ENCODE peak calls at places on chromosome 11, in four cellular contexts. G is IMR-90, X is Peyer's patch, H is heart left ventricle. S is an unnamed sample.

GRCh38 chr11:76230392-76230791 is 24.1 kb upstream of the WNT11 start:
- DNase-seq in G (no peak), X (no peak), H (no peak), S (no peak)

GRCh38 chr11:2305862-2306823 is 4.3 kb downstream of the TSPAN32 start:
- DNase-seq in G (peak; percentile 85), X (peak; percentile 58), H (peak; percentile 84), S (no peak)

GRCh38 chr11:2774173-2775082 is 74.6 kb upstream of the KCNQ1OT1 start:
- DNase-seq in G (no peak), X (peak; percentile 3), H (peak; percentile 9), S (no peak)

GRCh38 chr11:2206291-2206690 is 34.7 kb upstream of the TH start:
- DNase-seq in G (no peak), X (no peak), H (no peak), S (no peak)

GRCh38 chr11:4118107-4118506 is 23.5 kb downstream of the RRM1 start:
- DNase-seq in G (peak; percentile 63), X (no peak), H (no peak), S (no peak)

GRCh38 chr11:73176145-73176891 is 34.2 kb upstream of the FCHSD2 start:
- DNase-seq in G (no peak), X (no peak), H (no peak), S (no peak)

GRCh38 chr11:37505406-37505805 is 907.4 kb upstream of the RAG2 start:
- DNase-seq in G (no peak), X (no peak), H (no peak), S (no peak)

GRCh38 chr11:20310137-20310536 is 53.4 kb upstream of the HTATIP2 start:
- DNase-seq in G (no peak), X (no peak), H (no peak), S (no peak)

GRCh38 chr11:36469881-36470802 is 39.9 kb downstream of the TRAF6 start:
- DNase-seq in G (peak; percentile 74), X (no peak), H (no peak), S (no peak)

GRCh38 chr11:89491141-89491690 is at the start of gene NOX4:
- DNase-seq in G (peak; percentile 48), X (no peak), H (peak; percentile 56), S (no peak)

GRCh38 chr11:23509023-23509422 is 648.7 kb upstream of the CCDC179 start:
- DNase-seq in G (peak; percentile 88), X (no peak), H (no peak), S (no peak)

GRCh38 chr11:110850846-110851245 is 138.6 kb upstream of the ARHGAP20 start:
- DNase-seq in G (no peak), X (no peak), H (no peak), S (no peak)

GRCh38 chr11:96260067-96260511 is 82.9 kb downstream of the MAML2 start:
- DNase-seq in G (no peak), X (no peak), H (no peak), S (no peak)

DNA sequence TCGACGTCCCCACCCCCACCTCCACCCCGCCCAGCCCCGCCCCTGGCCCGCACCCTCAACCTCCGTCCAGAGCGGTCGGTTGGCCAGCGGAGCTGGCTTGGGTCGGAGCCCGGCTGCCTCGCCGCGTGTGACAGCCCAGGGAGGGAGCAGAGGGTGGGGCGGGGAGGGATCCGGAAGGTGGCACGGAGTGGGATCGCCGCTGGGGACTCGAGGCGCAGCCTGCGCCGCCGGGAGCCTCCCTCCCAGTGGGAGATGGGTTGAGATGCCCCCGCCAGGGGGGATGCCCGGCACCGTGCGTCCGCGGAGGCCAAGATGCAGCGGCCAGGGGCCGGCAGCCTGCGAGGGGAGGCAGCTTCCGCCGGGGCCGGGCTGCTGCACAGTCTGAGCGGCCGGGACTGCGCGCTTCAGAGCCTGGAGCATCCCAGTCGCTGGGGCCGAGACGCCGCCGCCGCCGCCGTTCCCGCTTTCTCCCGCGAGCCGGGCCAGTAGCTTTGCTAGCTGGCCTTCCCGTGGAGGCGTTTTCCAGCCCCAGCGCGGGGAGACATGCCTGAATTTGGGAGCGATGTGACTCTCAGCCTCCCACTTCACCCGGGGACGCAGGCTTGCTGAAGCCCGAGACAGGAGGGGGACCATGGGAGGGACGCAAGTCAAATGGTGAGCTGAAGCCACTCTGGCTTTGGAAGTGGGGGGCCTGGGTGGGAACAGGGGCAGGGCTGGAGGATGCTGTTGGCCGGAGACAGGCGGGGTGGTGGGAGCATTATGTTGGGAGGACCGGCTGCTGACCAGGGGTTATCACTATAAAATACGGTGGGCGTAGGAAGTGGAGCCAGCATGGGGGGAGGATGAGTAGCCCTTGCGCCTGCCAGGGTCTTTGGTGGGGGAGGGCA is 40.2 kb downstream of the DIXDC1 start:
- DNase-seq in G (no peak), X (no peak), H (peak; percentile 81), S (no peak)
- TF ChIP-seq POLR2A in G (no peak), X (no peak), H (no peak), S (no peak)

DNA sequence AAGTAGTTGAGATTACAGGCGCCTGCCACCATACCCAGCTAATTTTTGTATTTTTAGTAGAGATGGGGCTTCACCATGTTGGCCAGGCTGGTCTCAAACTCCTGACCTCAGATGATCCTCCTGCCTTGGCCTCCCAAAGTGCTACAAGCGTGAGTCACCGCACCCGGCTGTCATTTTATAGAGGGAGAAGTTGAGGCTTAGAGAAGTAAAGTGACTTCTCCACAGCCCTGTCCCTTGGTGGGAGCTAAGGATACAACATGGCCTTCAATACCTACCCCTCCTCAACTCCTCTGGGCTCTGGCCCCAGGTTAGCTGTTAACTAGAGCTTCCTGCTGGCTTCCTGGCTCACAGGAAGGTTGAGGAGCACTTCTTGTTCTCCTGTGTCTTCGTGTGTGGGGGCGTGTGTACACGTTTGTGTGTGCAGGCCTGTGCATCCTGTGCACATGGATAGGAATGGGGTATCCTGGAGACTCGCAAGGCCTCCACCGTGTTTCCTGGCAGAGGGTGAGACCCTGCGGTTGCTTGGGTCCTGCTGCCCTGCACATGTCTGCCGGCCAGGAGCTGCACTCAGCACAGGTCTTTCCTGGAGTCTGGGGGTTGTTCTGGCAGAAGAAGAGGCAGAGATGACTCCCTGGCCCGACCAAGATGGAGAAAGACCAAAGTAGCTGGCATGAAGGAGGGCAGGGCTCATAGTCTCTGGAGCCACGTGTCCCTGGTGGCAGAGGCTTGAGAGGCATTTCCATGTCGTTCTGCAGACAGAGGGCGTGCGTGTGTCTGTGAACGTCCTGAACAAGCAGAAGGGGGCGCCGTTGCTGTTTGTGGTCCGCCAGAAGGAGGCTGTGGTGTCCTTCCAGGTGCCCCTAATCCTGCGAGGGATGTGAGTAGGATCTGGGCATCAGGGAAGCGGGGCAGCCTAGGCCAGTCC is 2.4 kb downstream of the SIDT2 start:
- DNase-seq in G (peak; percentile 70), X (peak; percentile 83), H (peak; percentile 77), S (peak; percentile 28)
- H3K27ac ChIP-seq in G (peak overlapping the region; percentile 28), X (peak overlapping the region; percentile 38), H (peak overlapping the region; percentile 98), S (peak overlapping the region; percentile 12)

GRCh38 chr11:114138411-114138810 is 78.9 kb downstream of the ZBTB16 start:
- DNase-seq in G (no peak), X (no peak), H (no peak), S (no peak)
- H3K4me1 ChIP-seq in G (no peaks in the 10 kb centered on the region), X (peaks cover 11% of the 10 kb centered on the region), H (peaks cover 87% of the 10 kb centered on the region), S (peaks cover 71% of the 10 kb centered on the region)

GRCh38 chr11:65382036-65382803 is at the start of gene SLC25A45:
- DNase-seq in G (peak; percentile 99), X (peak; percentile 89), H (peak; percentile 95), S (peak; percentile 68)
- TF ChIP-seq POLR2A in G (peak; percentile 52), X (peak; percentile 17), H (peak; percentile 80), S (peak; percentile 59)

GRCh38 chr11:103476874-103477273 is 367.6 kb downstream of the DYNC2H1 start:
- DNase-seq in G (no peak), X (no peak), H (no peak), S (no peak)
- H3K27ac ChIP-seq in G (no peak overlapping the region), X (no peak overlapping the region), H (no peak overlapping the region), S (no peak overlapping the region)

GRCh38 chr11:86157797-86158378 is 86.7 kb upstream of the EED start:
- DNase-seq in G (no peak), X (no peak), H (no peak), S (no peak)

GRCh38 chr11:86153439-86153838 is 84.6 kb upstream of the PICALM start:
- DNase-seq in G (no peak), X (no peak), H (no peak), S (no peak)

GRCh38 chr11:86155210-86155844 is 86.4 kb upstream of the PICALM start:
- DNase-seq in G (no peak), X (no peak), H (no peak), S (no peak)

GRCh38 chr11:86158716-86159669 is 85.6 kb upstream of the EED start:
- DNase-seq in G (no peak), X (no peak), H (no peak), S (no peak)

DNA sequence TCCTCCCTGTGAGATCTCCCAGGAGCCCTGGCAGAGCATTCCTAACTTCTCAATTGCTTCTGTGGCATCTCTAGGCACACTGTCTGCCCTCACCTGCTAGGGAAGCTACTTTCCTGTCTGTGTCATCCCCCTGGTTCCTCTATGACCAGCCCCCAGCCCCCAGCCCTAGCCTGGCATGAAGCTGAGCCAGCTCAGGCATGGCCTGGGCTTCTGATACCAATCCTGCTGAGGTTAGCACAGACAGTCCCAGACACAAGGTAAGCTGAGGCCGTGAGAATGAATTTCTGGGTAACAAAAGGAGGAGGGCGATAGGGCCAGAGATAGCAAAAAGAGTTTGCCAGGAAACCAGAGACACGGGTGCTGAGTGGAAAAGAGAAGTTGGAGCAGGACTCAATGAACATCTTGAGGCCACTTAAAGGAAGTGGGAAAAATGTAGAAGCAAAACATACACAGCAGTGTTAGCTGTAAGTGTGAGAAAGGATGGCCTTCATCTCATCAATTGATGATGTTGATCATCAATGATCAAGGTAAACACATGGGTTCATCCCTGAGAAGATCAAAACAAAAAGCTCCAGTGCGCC is 87.6 kb upstream of the PICALM start:
- DNase-seq in G (no peak), X (no peak), H (no peak), S (no peak)
- H3K4me1 ChIP-seq in G (peaks cover 15% of the 10 kb centered on the region), X (peaks cover 7% of the 10 kb centered on the region), H (peaks cover 9% of the 10 kb centered on the region), S (peaks cover 6% of the 10 kb centered on the region)

DNA sequence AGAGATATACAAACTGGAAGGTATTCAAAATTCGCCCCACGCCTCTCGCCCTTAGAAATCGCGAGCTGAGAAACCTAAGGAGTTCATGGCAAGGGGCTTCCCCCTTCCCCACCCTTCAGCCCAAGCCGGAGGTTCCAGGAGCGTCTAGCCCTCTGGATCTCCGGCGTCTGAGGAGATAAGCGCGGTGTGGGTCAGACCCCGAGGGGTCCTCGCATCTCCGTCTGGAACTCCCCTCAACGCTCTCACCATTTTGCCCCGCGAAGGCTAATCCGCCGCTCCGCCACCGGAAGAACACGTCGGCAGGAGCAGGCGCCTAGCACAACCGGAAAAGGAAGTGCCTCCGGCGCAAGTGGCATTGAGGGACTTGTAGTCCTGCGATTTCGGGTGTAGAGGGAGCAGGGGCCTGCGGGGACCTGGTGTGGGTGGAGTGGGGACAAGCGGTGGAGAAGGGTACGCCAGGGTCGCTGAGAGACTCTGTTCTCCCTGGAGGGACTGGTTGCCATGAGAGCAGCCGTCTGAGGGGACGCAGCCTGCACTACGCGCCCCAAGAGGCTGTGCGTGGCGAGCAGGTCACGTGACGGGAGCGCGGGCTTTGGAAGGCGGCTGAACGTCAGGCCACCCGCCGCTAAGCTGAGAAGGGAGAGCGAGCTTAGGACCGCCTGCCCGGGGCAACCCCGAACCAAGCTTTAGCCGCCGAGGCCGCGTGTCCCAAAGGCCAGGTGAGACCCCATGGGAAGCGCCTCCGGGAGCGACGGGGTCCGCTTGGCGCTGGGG is at the start of the genes FEN1 and TMEM258:
- DNase-seq in G (peak; percentile 94), X (peak; percentile 90), H (peak; percentile 93), S (peak; percentile 62)
- TF ChIP-seq POLR2A in G (peak; percentile 95), X (peak; percentile 22), H (peak; percentile 62), S (no peak)

GRCh38 chr11:47003180-47003877 is 66.8 kb downstream of the CSTPP1 start:
- DNase-seq in G (no peak), X (no peak), H (peak; percentile 32), S (no peak)

GRCh38 chr11:47004595-47005033 is 68.1 kb downstream of the CSTPP1 start:
- DNase-seq in G (peak; percentile 98), X (peak; percentile 21), H (peak; percentile 89), S (no peak)

GRCh38 chr11:47007579-47007978 is 71.0 kb downstream of the CSTPP1 start:
- DNase-seq in G (no peak), X (no peak), H (no peak), S (no peak)

GRCh38 chr11:47002366-47002765 is 65.8 kb downstream of the CSTPP1 start:
- DNase-seq in G (no peak), X (no peak), H (no peak), S (no peak)

GRCh38 chr11:47005441-47005840 is 68.9 kb downstream of the CSTPP1 start:
- DNase-seq in G (no peak), X (no peak), H (no peak), S (no peak)
- H3K27ac ChIP-seq in G (peak overlapping the region; percentile 14), X (no peak overlapping the region), H (peak overlapping the region; percentile 70), S (peak overlapping the region; percentile 34)